ENCODE peak calls at places on chromosomes 7 and 10, in nine cellular contexts. One of them, this sample, is unnamed.

GRCh38 chr7:121123028-121123427 is 134.5 kb downstream of the CPED1 start:
- ATAC-seq in IMR-90: peak
- ATAC-seq in HepG2: no peak
- ATAC-seq in body of pancreas: no peak
- ATAC-seq in heart left ventricle: no peak
- ATAC-seq in gastrocnemius medialis: no peak
- ATAC-seq in right lobe of liver: no peak
- ATAC-seq in upper lobe of left lung: no peak
- ATAC-seq in A549: no peak
- ATAC-seq in this sample: no peak

GRCh38 chr10:125144693-125145623 is 15.4 kb downstream of the CTBP2 start:
- ATAC-seq in IMR-90: peak
- ATAC-seq in HepG2: peak
- ATAC-seq in body of pancreas: peak
- ATAC-seq in heart left ventricle: peak
- ATAC-seq in gastrocnemius medialis: no peak
- ATAC-seq in right lobe of liver: peak
- ATAC-seq in upper lobe of left lung: peak
- ATAC-seq in A549: peak
- ATAC-seq in this sample: no peak

GRCh38 chr10:48343871-48344598 is 37.6 kb downstream of the MAPK8 start:
- ATAC-seq in IMR-90: peak
- ATAC-seq in HepG2: no peak
- ATAC-seq in body of pancreas: peak
- ATAC-seq in heart left ventricle: no peak
- ATAC-seq in gastrocnemius medialis: no peak
- ATAC-seq in right lobe of liver: no peak
- ATAC-seq in upper lobe of left lung: no peak
- ATAC-seq in A549: no peak
- ATAC-seq in this sample: no peak

GRCh38 chr7:108012499-108013430 is 9.8 kb upstream of the LAMB1 start:
- ATAC-seq in IMR-90: no peak
- ATAC-seq in HepG2: peak
- ATAC-seq in body of pancreas: peak
- ATAC-seq in heart left ventricle: peak
- ATAC-seq in gastrocnemius medialis: no peak
- ATAC-seq in right lobe of liver: peak
- ATAC-seq in upper lobe of left lung: no peak
- ATAC-seq in A549: peak
- ATAC-seq in this sample: no peak

GRCh38 chr7:94559972-94560371 is 50.4 kb downstream of the CASD1 start:
- ATAC-seq in IMR-90: no peak
- ATAC-seq in HepG2: no peak
- ATAC-seq in body of pancreas: no peak
- ATAC-seq in heart left ventricle: no peak
- ATAC-seq in gastrocnemius medialis: no peak
- ATAC-seq in right lobe of liver: no peak
- ATAC-seq in upper lobe of left lung: no peak
- ATAC-seq in A549: no peak
- ATAC-seq in this sample: no peak

GRCh38 chr7:435518-436366 is 83.9 kb downstream of the PDGFA start:
- ATAC-seq in IMR-90: no peak
- ATAC-seq in HepG2: peak
- ATAC-seq in body of pancreas: no peak
- ATAC-seq in heart left ventricle: peak
- ATAC-seq in gastrocnemius medialis: no peak
- ATAC-seq in right lobe of liver: no peak
- ATAC-seq in upper lobe of left lung: peak
- ATAC-seq in A549: peak
- ATAC-seq in this sample: no peak

GRCh38 chr10:96752380-96752779 is 32.1 kb upstream of the PIK3AP1 start:
- ATAC-seq in IMR-90: no peak
- ATAC-seq in HepG2: no peak
- ATAC-seq in body of pancreas: no peak
- ATAC-seq in heart left ventricle: no peak
- ATAC-seq in gastrocnemius medialis: no peak
- ATAC-seq in right lobe of liver: no peak
- ATAC-seq in upper lobe of left lung: no peak
- ATAC-seq in A549: no peak
- ATAC-seq in this sample: no peak

GRCh38 chr7:28626629-28627262 is 214.4 kb downstream of the CREB5 start:
- ATAC-seq in IMR-90: peak
- ATAC-seq in HepG2: peak
- ATAC-seq in body of pancreas: no peak
- ATAC-seq in heart left ventricle: peak
- ATAC-seq in gastrocnemius medialis: no peak
- ATAC-seq in right lobe of liver: peak
- ATAC-seq in upper lobe of left lung: peak
- ATAC-seq in A549: no peak
- ATAC-seq in this sample: no peak

GRCh38 chr10:77245953-77246352 is 391.7 kb downstream of the KCNMA1 start:
- ATAC-seq in IMR-90: no peak
- ATAC-seq in HepG2: no peak
- ATAC-seq in body of pancreas: no peak
- ATAC-seq in heart left ventricle: no peak
- ATAC-seq in gastrocnemius medialis: no peak
- ATAC-seq in right lobe of liver: peak
- ATAC-seq in upper lobe of left lung: peak
- ATAC-seq in A549: no peak
- ATAC-seq in this sample: peak

GRCh38 chr10:9302142-9302746 is 1247.8 kb downstream of the GATA3 start:
- ATAC-seq in IMR-90: peak
- ATAC-seq in HepG2: peak
- ATAC-seq in body of pancreas: no peak
- ATAC-seq in heart left ventricle: peak
- ATAC-seq in gastrocnemius medialis: no peak
- ATAC-seq in right lobe of liver: peak
- ATAC-seq in upper lobe of left lung: peak
- ATAC-seq in A549: peak
- ATAC-seq in this sample: no peak

GRCh38 chr10:9301148-9301547 is 1246.7 kb downstream of the GATA3 start:
- ATAC-seq in IMR-90: no peak
- ATAC-seq in HepG2: no peak
- ATAC-seq in body of pancreas: no peak
- ATAC-seq in heart left ventricle: no peak
- ATAC-seq in gastrocnemius medialis: no peak
- ATAC-seq in right lobe of liver: no peak
- ATAC-seq in upper lobe of left lung: no peak
- ATAC-seq in A549: no peak
- ATAC-seq in this sample: no peak

GRCh38 chr10:9305018-9305655 is 1250.6 kb downstream of the GATA3 start:
- ATAC-seq in IMR-90: peak
- ATAC-seq in HepG2: no peak
- ATAC-seq in body of pancreas: no peak
- ATAC-seq in heart left ventricle: no peak
- ATAC-seq in gastrocnemius medialis: no peak
- ATAC-seq in right lobe of liver: peak
- ATAC-seq in upper lobe of left lung: no peak
- ATAC-seq in A549: no peak
- ATAC-seq in this sample: no peak

GRCh38 chr10:9299966-9300365 is 1245.5 kb downstream of the GATA3 start:
- ATAC-seq in IMR-90: no peak
- ATAC-seq in HepG2: no peak
- ATAC-seq in body of pancreas: no peak
- ATAC-seq in heart left ventricle: no peak
- ATAC-seq in gastrocnemius medialis: no peak
- ATAC-seq in right lobe of liver: no peak
- ATAC-seq in upper lobe of left lung: no peak
- ATAC-seq in A549: no peak
- ATAC-seq in this sample: no peak

DNA sequence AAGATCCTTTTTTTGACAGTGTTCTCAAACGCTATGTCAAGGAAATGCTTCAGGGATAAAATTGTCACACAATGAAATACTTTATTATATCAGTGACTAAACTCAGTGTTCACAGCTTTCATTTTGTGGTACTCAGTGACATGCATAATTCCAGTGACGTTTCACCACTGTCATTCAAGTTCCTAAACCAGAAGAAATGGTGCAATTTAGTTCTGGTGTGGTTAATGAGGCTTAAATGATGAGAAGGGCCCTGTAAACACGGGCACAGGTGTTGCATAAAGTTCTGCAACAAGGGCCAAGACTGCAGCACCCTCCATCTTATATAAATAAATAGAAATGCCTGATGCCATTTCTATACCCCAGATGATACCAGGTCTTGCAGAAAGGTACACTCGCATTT is 1247.1 kb downstream of the GATA3 start:
- ATAC-seq in IMR-90: no peak
- ATAC-seq in HepG2: no peak
- ATAC-seq in body of pancreas: no peak
- ATAC-seq in heart left ventricle: no peak
- ATAC-seq in gastrocnemius medialis: no peak
- ATAC-seq in right lobe of liver: no peak
- ATAC-seq in upper lobe of left lung: no peak
- ATAC-seq in A549: no peak
- ATAC-seq in this sample: no peak
- TF ChIP-seq POLR2A in IMR-90: no peak
- TF ChIP-seq POLR2A in HepG2: no peak
- TF ChIP-seq POLR2A in body of pancreas: no peak
- TF ChIP-seq POLR2A in heart left ventricle: no peak
- TF ChIP-seq POLR2A in gastrocnemius medialis: no peak
- TF ChIP-seq POLR2A in right lobe of liver: no peak
- TF ChIP-seq POLR2A in upper lobe of left lung: no peak
- TF ChIP-seq POLR2A in A549: no peak
- TF ChIP-seq POLR2A in this sample: no peak

DNA sequence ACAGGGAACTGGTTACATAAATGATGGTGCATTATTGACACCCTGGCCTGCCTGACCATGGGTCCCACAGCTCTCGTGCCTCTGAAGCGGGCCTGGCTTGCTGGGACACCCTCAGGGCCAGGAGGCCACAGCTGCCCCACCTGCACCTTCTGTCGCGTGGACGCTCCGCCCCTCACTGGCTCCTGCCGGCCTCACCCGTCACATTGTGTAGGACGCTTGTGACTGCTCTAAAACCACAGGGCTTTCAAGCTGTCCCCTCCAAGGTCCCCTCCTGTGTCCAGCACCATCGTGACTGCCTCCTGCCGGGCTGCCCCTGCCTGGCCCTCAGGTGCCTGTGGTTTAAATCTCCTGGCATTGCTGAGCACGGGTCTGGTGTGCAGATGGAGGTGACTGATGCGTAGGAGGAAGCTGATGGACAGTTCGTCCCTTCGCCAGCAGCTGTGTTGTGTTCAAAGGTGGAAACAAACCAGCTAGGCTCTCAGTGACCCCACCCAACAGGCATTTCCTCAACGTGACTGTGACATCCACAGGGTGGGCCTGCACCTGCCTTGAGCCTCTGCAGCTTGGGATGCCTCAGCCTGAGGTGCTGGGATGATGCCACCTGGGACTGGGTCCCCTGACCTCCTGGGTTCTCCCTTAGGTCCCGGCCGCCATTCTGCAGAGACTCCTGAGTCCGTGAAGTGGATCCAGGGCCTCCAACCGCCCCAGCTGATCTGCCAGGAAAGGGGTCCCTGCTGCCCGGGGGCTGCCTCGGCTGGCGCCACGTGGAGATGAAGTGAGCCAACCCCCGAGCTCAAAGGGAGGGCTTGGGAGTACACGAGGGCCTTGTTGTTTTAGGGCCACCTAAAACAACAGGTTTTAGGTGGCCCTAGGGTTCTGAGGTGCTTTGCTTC is 148.5 kb downstream of the WDR37 start:
- ATAC-seq in IMR-90: no peak
- ATAC-seq in HepG2: no peak
- ATAC-seq in body of pancreas: no peak
- ATAC-seq in heart left ventricle: no peak
- ATAC-seq in gastrocnemius medialis: no peak
- ATAC-seq in right lobe of liver: no peak
- ATAC-seq in upper lobe of left lung: no peak
- ATAC-seq in A549: no peak
- ATAC-seq in this sample: no peak
- H3K4me3 ChIP-seq in IMR-90: no peak
- H3K4me3 ChIP-seq in HepG2: no peak
- H3K4me3 ChIP-seq in body of pancreas: no peak
- H3K4me3 ChIP-seq in heart left ventricle: no peak
- H3K4me3 ChIP-seq in gastrocnemius medialis: no peak
- H3K4me3 ChIP-seq in right lobe of liver: no peak
- H3K4me3 ChIP-seq in upper lobe of left lung: no peak
- H3K4me3 ChIP-seq in A549: no peak
- H3K4me3 ChIP-seq in this sample: no peak

DNA sequence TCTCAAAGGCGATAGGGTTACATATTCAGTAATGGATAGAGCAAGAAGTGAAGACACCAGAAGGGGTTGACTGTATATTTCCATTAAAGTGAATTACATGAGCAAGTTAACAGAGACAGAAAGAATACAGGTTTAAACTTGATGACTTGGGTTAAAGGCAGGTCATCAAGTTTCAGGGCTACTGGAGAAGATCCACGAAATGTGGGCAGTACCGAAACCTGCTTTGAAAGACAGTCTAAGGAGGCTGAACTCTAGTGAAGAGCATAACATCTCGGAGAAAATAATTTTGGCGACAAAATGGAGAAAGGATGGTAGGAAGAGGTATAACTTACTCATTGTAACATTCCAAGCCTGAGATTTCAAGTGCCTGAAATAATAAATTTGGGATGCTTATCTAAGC is 26.6 kb upstream of the PLXDC2 start:
- ATAC-seq in IMR-90: no peak
- ATAC-seq in HepG2: no peak
- ATAC-seq in body of pancreas: no peak
- ATAC-seq in heart left ventricle: no peak
- ATAC-seq in gastrocnemius medialis: no peak
- ATAC-seq in right lobe of liver: no peak
- ATAC-seq in upper lobe of left lung: no peak
- ATAC-seq in A549: no peak
- ATAC-seq in this sample: no peak
- TF ChIP-seq POLR2A in IMR-90: no peak
- TF ChIP-seq POLR2A in HepG2: no peak
- TF ChIP-seq POLR2A in body of pancreas: no peak
- TF ChIP-seq POLR2A in heart left ventricle: no peak
- TF ChIP-seq POLR2A in gastrocnemius medialis: no peak
- TF ChIP-seq POLR2A in right lobe of liver: no peak
- TF ChIP-seq POLR2A in upper lobe of left lung: no peak
- TF ChIP-seq POLR2A in A549: no peak
- TF ChIP-seq POLR2A in this sample: no peak

GRCh38 chr10:30320248-30320647 is 28.8 kb downstream of the MTPAP start:
- ATAC-seq in IMR-90: no peak
- ATAC-seq in HepG2: no peak
- ATAC-seq in body of pancreas: no peak
- ATAC-seq in heart left ventricle: no peak
- ATAC-seq in gastrocnemius medialis: no peak
- ATAC-seq in right lobe of liver: no peak
- ATAC-seq in upper lobe of left lung: no peak
- ATAC-seq in A549: no peak
- ATAC-seq in this sample: no peak
- H3K4me3 ChIP-seq in IMR-90: no peak
- H3K4me3 ChIP-seq in HepG2: no peak
- H3K4me3 ChIP-seq in body of pancreas: no peak
- H3K4me3 ChIP-seq in heart left ventricle: no peak
- H3K4me3 ChIP-seq in gastrocnemius medialis: no peak
- H3K4me3 ChIP-seq in right lobe of liver: no peak
- H3K4me3 ChIP-seq in upper lobe of left lung: no peak
- H3K4me3 ChIP-seq in A549: no peak
- H3K4me3 ChIP-seq in this sample: no peak